ENCODE peak calls at places on chromosomes 16 and 17, in ten cellular contexts. R, U, M, T, O, P, G, K, S and X are unnamed samples.
A peak's percentile ranks its signal among the peaks of the same experiment; 100 is the strongest.

GRCh38 chr16:77780378-77780837 is 8.0 kb upstream of the VAT1L start:
- DNase-seq in R (no peak), U (peak; percentile 59), M (no peak), T (no peak), O (peak; percentile 38), P (no peak), G (peak; percentile 88), K (no peak), S (no peak), X (no peak)

GRCh38 chr17:69575346-69575761 is 160.9 kb downstream of the MAP2K6 start:
- DNase-seq in R (no peak), U (peak; percentile 27), M (no peak), T (no peak), O (peak; percentile 62), P (no peak), G (peak; percentile 75), K (no peak), S (peak; percentile 15), X (no peak)

GRCh38 chr16:10183606-10183959 is 1.4 kb upstream of the GRIN2A start:
- DNase-seq in R (no peak), U (no peak), M (no peak), T (no peak), O (no peak), P (no peak), G (no peak), K (no peak), S (no peak), X (no peak)

GRCh38 chr16:11968577-11968976 is 3.6 kb downstream of the TNFRSF17 start:
- DNase-seq in R (no peak), U (no peak), M (no peak), T (no peak), O (no peak), P (no peak), G (no peak), K (no peak), S (no peak), X (no peak)

GRCh38 chr16:79215289-79215688 is 385.2 kb downstream of the MAF start:
- DNase-seq in R (no peak), U (no peak), M (no peak), T (no peak), O (no peak), P (no peak), G (no peak), K (no peak), S (no peak), X (no peak)

GRCh38 chr17:42850964-42851363 is at the start of gene AOC3:
- DNase-seq in R (no peak), U (no peak), M (no peak), T (no peak), O (no peak), P (no peak), G (no peak), K (no peak), S (peak; percentile 48), X (peak; percentile 87)

GRCh38 chr16:87115646-87116045 is 201.5 kb downstream of the C16orf95 start:
- DNase-seq in R (no peak), U (no peak), M (no peak), T (no peak), O (no peak), P (no peak), G (no peak), K (no peak), S (no peak), X (no peak)

GRCh38 chr16:56910114-56910511 is 21.8 kb upstream of the HERPUD1 start:
- DNase-seq in R (no peak), U (no peak), M (no peak), T (peak; percentile 34), O (no peak), P (no peak), G (no peak), K (no peak), S (no peak), X (no peak)

GRCh38 chr17:6830383-6830986 is 1.0 kb downstream of the TEKT1 start:
- DNase-seq in R (no peak), U (no peak), M (no peak), T (no peak), O (no peak), P (no peak), G (no peak), K (no peak), S (no peak), X (no peak)

GRCh38 chr16:23504453-23505179 is 5.7 kb downstream of the GGA2 start:
- DNase-seq in R (peak; percentile 66), U (peak; percentile 71), M (no peak), T (peak; percentile 88), O (peak; percentile 49), P (peak; percentile 84), G (peak; percentile 97), K (peak; percentile 41), S (peak; percentile 16), X (peak; percentile 82)
- TF ChIP-seq CTCF in R (no peak), U (no peak), M (no peak), T (peak; percentile 3), O (no peak), P (peak; percentile 41), G (peak; percentile 45), K (no peak), S (no peak), X (no peak)

DNA sequence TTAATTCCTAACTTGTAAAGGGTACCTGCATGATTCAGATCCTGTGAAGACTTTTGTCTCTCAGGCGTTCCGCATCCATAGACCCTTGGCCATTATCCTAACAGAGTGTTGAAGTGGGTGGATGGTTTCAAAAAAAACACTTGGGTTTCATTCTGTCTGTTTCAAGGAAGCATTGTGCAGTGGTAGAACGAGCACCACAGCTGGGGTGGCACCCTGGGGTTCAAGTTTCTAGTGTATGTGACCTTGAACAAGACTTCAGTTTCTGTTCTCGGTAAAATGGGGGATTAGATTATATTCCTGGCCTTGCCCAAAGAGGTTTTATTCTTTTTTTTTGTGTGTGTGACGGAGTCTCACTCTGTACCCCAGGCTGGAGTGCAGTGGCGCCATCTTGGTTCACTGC is 74.3 kb downstream of the MSI2 start:
- DNase-seq in R (no peak), U (no peak), M (no peak), T (no peak), O (no peak), P (no peak), G (no peak), K (no peak), S (no peak), X (no peak)
- TF ChIP-seq CTCF in R (no peak), U (no peak), M (no peak), T (no peak), O (no peak), P (no peak), G (no peak), K (no peak), S (no peak), X (no peak)

GRCh38 chr16:27317320-27317719 is 3.5 kb downstream of the IL4R start:
- DNase-seq in R (no peak), U (no peak), M (peak; percentile 64), T (no peak), O (no peak), P (peak; percentile 41), G (no peak), K (no peak), S (no peak), X (peak; percentile 72)

GRCh38 chr16:27314986-27315332 is 1.2 kb downstream of the IL4R start:
- DNase-seq in R (no peak), U (no peak), M (no peak), T (no peak), O (no peak), P (no peak), G (no peak), K (no peak), S (no peak), X (no peak)

GRCh38 chr16:27314161-27314723 is 468 bp downstream of the IL4R start:
- DNase-seq in R (peak; percentile 51), U (peak; percentile 68), M (no peak), T (peak; percentile 60), O (peak; percentile 31), P (peak; percentile 71), G (peak; percentile 97), K (peak; percentile 37), S (peak; percentile 75), X (peak; percentile 88)

GRCh38 chr16:27316038-27316680 is 2.4 kb downstream of the IL4R start:
- DNase-seq in R (no peak), U (no peak), M (no peak), T (no peak), O (no peak), P (peak; percentile 36), G (no peak), K (no peak), S (no peak), X (peak; percentile 73)

GRCh38 chr16:27315333-27316037 is 1.7 kb downstream of the IL4R start:
- DNase-seq in R (peak; percentile 71), U (peak; percentile 55), M (peak; percentile 35), T (peak; percentile 88), O (no peak), P (peak; percentile 73), G (peak; percentile 57), K (peak; percentile 23), S (peak; percentile 64), X (peak; percentile 86)
- TF ChIP-seq CTCF in R (no peak), U (no peak), M (no peak), T (no peak), O (no peak), P (peak; percentile 18), G (peak; percentile 43), K (no peak), S (no peak), X (no peak)

DNA sequence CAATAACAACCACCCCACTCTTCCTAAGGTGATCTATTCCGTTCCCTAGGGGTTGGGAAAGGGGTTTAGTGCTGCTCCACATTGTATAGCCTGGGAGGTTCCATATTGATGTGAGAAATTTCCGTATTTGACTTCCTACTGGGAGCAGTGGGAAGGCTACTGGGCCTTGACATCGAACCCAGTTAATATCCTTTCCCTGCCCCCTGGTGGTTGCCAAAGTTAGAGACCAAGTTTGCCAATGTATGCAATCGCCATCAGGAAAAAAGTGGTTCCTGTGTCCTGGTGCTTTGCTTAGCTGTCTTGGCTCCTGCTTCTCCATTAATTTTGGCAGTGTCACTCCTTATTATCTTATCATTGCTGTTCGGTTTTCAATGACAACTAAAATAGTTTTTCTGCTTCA is 914.9 kb downstream of the KCNJ2 start:
- DNase-seq in R (peak; percentile 35), U (peak; percentile 63), M (peak; percentile 9), T (peak; percentile 32), O (no peak), P (peak; percentile 94), G (peak; percentile 16), K (peak; percentile 25), S (no peak), X (no peak)
- TF ChIP-seq CTCF in R (no peak), U (peak; percentile 38), M (no peak), T (peak; percentile 53), O (peak; percentile 46), P (peak; percentile 88), G (peak; percentile 65), K (peak; percentile 21), S (no peak), X (no peak)